ENCODE peak calls at places on chromosomes 16 and 17, in five cellular contexts. N, E, B, J and Z are unnamed samples.
A peak's percentile ranks its signal among the peaks of the same experiment; 100 is the strongest.

GRCh38 chr16:75244844-75245758 is 6.3 kb downstream of the BCAR1 start:
- DNase-seq in N (peak; percentile 81), E (peak; percentile 99), B (no peak), J (no peak), Z (peak; percentile 70)

GRCh38 chr16:27025581-27025980 is 41.1 kb upstream of the C16orf82 start:
- DNase-seq in N (peak; percentile 9), E (no peak), B (no peak), J (peak; percentile 28), Z (no peak)

GRCh38 chr17:10516638-10517037 is 1.7 kb downstream of the MYH1 start:
- DNase-seq in N (no peak), E (no peak), B (no peak), J (no peak), Z (no peak)

GRCh38 chr16:85524630-85525463 is 88.3 kb upstream of the GSE1 start:
- DNase-seq in N (no peak), E (peak; percentile 85), B (no peak), J (no peak), Z (no peak)

GRCh38 chr16:50238868-50239301 is 27.5 kb upstream of the ADCY7 start:
- DNase-seq in N (no peak), E (no peak), B (no peak), J (no peak), Z (no peak)

GRCh38 chr17:68700391-68700790 is 99.2 kb upstream of the FAM20A start:
- DNase-seq in N (no peak), E (no peak), B (no peak), J (no peak), Z (no peak)

GRCh38 chr16:31072540-31073072 is 1.4 kb downstream of the ZNF668 start:
- DNase-seq in N (peak; percentile 30), E (peak; percentile 27), B (no peak), J (peak; percentile 48), Z (no peak)

GRCh38 chr16:24771779-24772157 is 42.3 kb downstream of the TNRC6A start:
- DNase-seq in N (no peak), E (peak; percentile 50), B (no peak), J (no peak), Z (no peak)

GRCh38 chr16:87108941-87109340 is 208.3 kb downstream of the C16orf95 start:
- DNase-seq in N (no peak), E (no peak), B (no peak), J (no peak), Z (no peak)

GRCh38 chr16:82152641-82153094 is 17.4 kb downstream of the MPHOSPH6 start:
- DNase-seq in N (no peak), E (peak; percentile 20), B (no peak), J (no peak), Z (no peak)

GRCh38 chr16:66485361-66485760 is 58.3 kb downstream of the BEAN1 start:
- DNase-seq in N (no peak), E (no peak), B (no peak), J (no peak), Z (no peak)

DNA sequence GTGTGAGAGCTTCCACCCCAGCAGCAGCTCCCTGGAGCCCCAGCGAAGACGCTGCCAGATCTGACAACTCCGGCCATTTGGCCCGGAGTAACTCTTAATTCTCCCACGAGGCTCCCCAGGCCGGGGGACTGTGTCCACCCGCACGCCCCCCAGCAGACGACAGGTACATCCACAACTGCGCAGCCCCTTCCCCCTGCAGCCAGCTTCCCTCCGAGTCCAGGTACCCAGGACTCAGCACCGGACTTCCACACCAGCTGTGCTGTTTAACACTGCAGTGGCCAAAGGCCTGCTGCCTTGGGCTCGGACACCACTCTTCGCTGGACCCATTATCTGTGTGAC is 7.2 kb downstream of the SYNGR2 start:
- DNase-seq in N (no peak), E (no peak), B (no peak), J (no peak), Z (no peak)
- H3K4me1 ChIP-seq in N (peaks cover 16% of the 10 kb centered on the region), E (peaks cover 24% of the 10 kb centered on the region), B (peaks cover 66% of the 10 kb centered on the region), J (peaks cover 53% of the 10 kb centered on the region), Z (peaks cover 7% of the 10 kb centered on the region)

GRCh38 chr16:52581530-52581929 is 34.6 kb upstream of the TOX3 start:
- DNase-seq in N (peak; percentile 24), E (peak; percentile 75), B (no peak), J (no peak), Z (no peak)

GRCh38 chr16:52580488-52580887 is 33.5 kb upstream of the TOX3 start:
- DNase-seq in N (no peak), E (no peak), B (no peak), J (no peak), Z (no peak)

GRCh38 chr16:52586159-52586558 is 39.2 kb upstream of the TOX3 start:
- DNase-seq in N (no peak), E (no peak), B (no peak), J (no peak), Z (no peak)

GRCh38 chr16:52584921-52585320 is 38.0 kb upstream of the TOX3 start:
- DNase-seq in N (no peak), E (no peak), B (no peak), J (no peak), Z (no peak)

GRCh38 chr16:52584354-52584840 is 37.5 kb upstream of the TOX3 start:
- DNase-seq in N (no peak), E (no peak), B (no peak), J (no peak), Z (no peak)
- TF ChIP-seq CREB1 in N (no peak), E (no peak), B (no peak), J (no peak), Z (no peak)

GRCh38 chr17:44499722-44500121 is 3.5 kb downstream of the GPATCH8 start:
- DNase-seq in N (no peak), E (no peak), B (no peak), J (no peak), Z (no peak)
- H3K4me1 ChIP-seq in N (peaks cover 5% of the 10 kb centered on the region), E (peaks cover 48% of the 10 kb centered on the region), B (peaks cover 5% of the 10 kb centered on the region), J (peaks cover 4% of the 10 kb centered on the region), Z (peaks cover 2% of the 10 kb centered on the region)

DNA sequence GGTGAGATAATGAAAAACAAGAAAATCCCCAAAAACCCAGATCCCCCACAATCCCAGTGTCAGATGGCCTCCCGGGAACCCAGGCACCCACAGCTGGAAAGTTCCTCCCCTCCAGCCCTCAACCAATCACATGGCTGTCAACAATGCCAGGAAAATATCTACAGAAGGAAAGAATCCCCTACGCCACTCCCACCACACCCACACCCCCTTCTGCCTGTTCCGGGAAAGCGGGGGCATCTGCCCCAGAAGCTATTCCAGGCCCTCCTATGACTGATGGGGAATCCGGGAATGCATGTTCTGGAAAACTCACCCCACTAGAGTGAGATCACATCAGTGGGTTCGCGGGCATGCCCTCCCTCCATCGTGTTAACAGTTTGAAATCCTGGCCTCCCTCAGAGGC is 1.8 kb downstream of the TMEM95 start:
- DNase-seq in N (no peak), E (no peak), B (no peak), J (no peak), Z (no peak)
- TF ChIP-seq CREB1 in N (no peak), E (no peak), B (no peak), J (no peak), Z (no peak)

GRCh38 chr17:58364270-58364942 is 12.4 kb upstream of the SUPT4H1 start:
- DNase-seq in N (no peak), E (peak; percentile 84), B (no peak), J (peak; percentile 87), Z (no peak)

GRCh38 chr17:58367462-58367861 is 15.5 kb upstream of the SUPT4H1 start:
- DNase-seq in N (no peak), E (no peak), B (no peak), J (peak; percentile 40), Z (no peak)

GRCh38 chr17:58365185-58365979 is 13.4 kb upstream of the SUPT4H1 start:
- DNase-seq in N (no peak), E (peak; percentile 45), B (no peak), J (no peak), Z (no peak)

GRCh38 chr17:58363457-58364185 is 11.6 kb upstream of the SUPT4H1 start:
- DNase-seq in N (no peak), E (no peak), B (no peak), J (no peak), Z (no peak)

DNA sequence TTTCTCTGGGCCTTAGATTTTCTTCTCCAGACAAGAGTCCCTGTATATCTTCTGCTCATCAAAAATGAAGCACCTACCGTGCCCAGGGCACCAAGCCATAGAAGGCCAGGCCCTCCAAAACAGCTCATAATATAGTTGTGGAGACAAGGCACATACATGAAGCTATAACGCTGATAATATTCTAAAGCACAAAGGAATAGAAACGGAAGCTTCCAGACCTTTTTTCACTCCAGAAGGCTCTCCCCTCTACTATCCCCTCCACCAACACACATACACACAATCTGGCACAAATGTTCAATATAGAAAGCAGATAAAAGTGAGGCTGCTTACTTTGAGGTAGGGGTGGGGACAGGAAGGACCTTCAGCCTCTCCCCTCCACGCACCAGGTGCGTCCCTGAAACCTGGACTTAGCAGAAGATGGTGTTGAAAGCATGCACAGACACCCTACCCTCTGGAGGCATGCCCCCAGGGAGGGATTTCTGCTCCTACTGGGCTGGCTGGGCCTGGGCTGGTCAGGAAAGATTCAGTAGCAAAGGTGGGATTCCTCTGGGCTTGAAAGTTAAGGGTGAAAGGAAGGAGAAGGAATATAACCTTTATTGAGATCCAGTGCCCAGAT is 14.1 kb upstream of the SUPT4H1 start:
- DNase-seq in N (no peak), E (no peak), B (no peak), J (no peak), Z (no peak)
- H3K4me1 ChIP-seq in N (no peaks in the 10 kb centered on the region), E (peaks cover 98% of the 10 kb centered on the region), B (no peaks in the 10 kb centered on the region), J (peaks cover 37% of the 10 kb centered on the region), Z (no peaks in the 10 kb centered on the region)

GRCh38 chr17:30343741-30344140 is 9.9 kb upstream of the TMIGD1 start:
- DNase-seq in N (no peak), E (no peak), B (no peak), J (no peak), Z (no peak)
- TF ChIP-seq CREB1 in N (no peak), E (no peak), B (no peak), J (no peak), Z (no peak)

GRCh38 chr17:66507982-66508760 is 205.8 kb downstream of the PRKCA start:
- DNase-seq in N (no peak), E (no peak), B (no peak), J (peak; percentile 56), Z (no peak)

GRCh38 chr17:66508896-66509843 is 206.8 kb downstream of the PRKCA start:
- DNase-seq in N (no peak), E (no peak), B (no peak), J (peak; percentile 30), Z (no peak)

GRCh38 chr17:66507103-66507923 is 204.9 kb downstream of the PRKCA start:
- DNase-seq in N (no peak), E (peak; percentile 39), B (no peak), J (peak; percentile 62), Z (no peak)

GRCh38 chr17:66511125-66511524 is 208.7 kb downstream of the PRKCA start:
- DNase-seq in N (no peak), E (no peak), B (no peak), J (no peak), Z (no peak)

DNA sequence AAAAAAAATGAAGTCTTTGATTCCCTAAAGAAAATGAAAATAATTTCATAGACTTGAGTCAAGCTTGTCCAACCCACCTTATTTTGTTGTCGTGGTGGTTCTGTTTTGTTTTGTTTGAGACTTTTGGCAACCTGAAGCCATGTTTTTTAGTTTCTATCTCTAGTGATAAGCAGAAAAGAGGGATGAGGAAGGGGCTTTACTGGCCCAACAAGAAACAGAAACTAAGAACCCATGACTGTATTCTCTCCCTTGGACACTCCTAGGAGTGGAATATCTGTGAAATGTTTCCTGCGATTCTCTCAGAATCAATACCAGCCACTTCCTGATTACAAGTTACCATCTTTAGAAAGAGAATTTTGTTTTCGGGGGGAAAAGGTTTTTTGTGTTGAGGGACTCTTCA is 207.5 kb downstream of the PRKCA start:
- DNase-seq in N (no peak), E (no peak), B (no peak), J (no peak), Z (no peak)
- H3K4me1 ChIP-seq in N (no peaks in the 10 kb centered on the region), E (peaks cover 34% of the 10 kb centered on the region), B (no peaks in the 10 kb centered on the region), J (peaks cover 25% of the 10 kb centered on the region), Z (peaks cover 5% of the 10 kb centered on the region)